ENCODE peak calls at places on chromosomes 1 and 21, in five cellular contexts. U is lung; O is neural crest cell; H is lower lobe of right lung; B is stimulated activated CD4-positive, alpha-beta T cell treated with anti-CD3 and anti-CD28 coated beads, TNF-alpha, amount 100 ng/mL, for 48 hours. G is an unnamed sample.

GRCh38 chr1:55320891-55321290 is 105.7 kb upstream of the USP24 start:
- DNase-seq in U (no peak), O (no peak), H (no peak), B (no peak), G (no peak)

GRCh38 chr21:17651526-17651925 is 38.8 kb upstream of the BTG3 start:
- DNase-seq in U (no peak), O (no peak), H (no peak), B (no peak), G (no peak)

GRCh38 chr1:214617843-214618242 is 14.8 kb downstream of the CENPF start:
- DNase-seq in U (no peak), O (no peak), H (no peak), B (no peak), G (no peak)

GRCh38 chr1:21338568-21339401 is 48.5 kb upstream of the ECE1 start:
- DNase-seq in U (no peak), O (no peak), H (peak; percentile 67), B (no peak), G (no peak)

GRCh38 chr1:30423570-30423969 is 299.8 kb downstream of the MATN1 start:
- DNase-seq in U (peak; percentile 9), O (no peak), H (no peak), B (no peak), G (peak; percentile 60)

GRCh38 chr1:225768662-225769426 is 8.8 kb upstream of the SRP9 start:
- DNase-seq in U (no peak), O (no peak), H (no peak), B (no peak), G (no peak)

GRCh38 chr1:75908717-75909152 is 23.5 kb downstream of the ASB17 start:
- DNase-seq in U (no peak), O (peak; percentile 14), H (no peak), B (no peak), G (no peak)

GRCh38 chr1:40861227-40862003 is 748 bp downstream of the CITED4 start:
- DNase-seq in U (no peak), O (no peak), H (peak; percentile 69), B (no peak), G (no peak)

GRCh38 chr1:26362331-26362730 is 8.4 kb upstream of the CRYBG2 start:
- DNase-seq in U (no peak), O (no peak), H (no peak), B (no peak), G (no peak)

GRCh38 chr1:184114818-184115398 is 63.4 kb downstream of the TSEN15 start:
- DNase-seq in U (no peak), O (no peak), H (no peak), B (no peak), G (peak; percentile 37)

GRCh38 chr1:212670301-212670700 is 29.3 kb downstream of the BATF3 start:
- DNase-seq in U (no peak), O (no peak), H (no peak), B (no peak), G (no peak)

GRCh38 chr1:94095112-94095637 is 25.8 kb downstream of the ABCA4 start:
- DNase-seq in U (no peak), O (no peak), H (no peak), B (no peak), G (peak; percentile 94)

GRCh38 chr1:230458509-230458908 is 32.4 kb upstream of the PGBD5 start:
- DNase-seq in U (no peak), O (no peak), H (no peak), B (no peak), G (no peak)

GRCh38 chr1:32878637-32879041 is 7.7 kb upstream of the HPCA start:
- DNase-seq in U (no peak), O (no peak), H (no peak), B (no peak), G (no peak)

GRCh38 chr1:224623743-224624333 is 7.7 kb downstream of the CNIH3 start:
- DNase-seq in U (no peak), O (no peak), H (no peak), B (peak; percentile 39), G (no peak)

GRCh38 chr1:10507111-10507879 is 32.5 kb downstream of the PEX14 start:
- DNase-seq in U (peak; percentile 64), O (peak; percentile 48), H (peak; percentile 60), B (no peak), G (no peak)